ENCODE peak calls at places on chromosomes 11 and 22, in six cellular contexts. W, E, L, R, K and I are unnamed samples. For H3K4me1, the result is how much of the 10 kb centered on the place peaks cover.

GRCh38 chr11:112025682-112026081 is 474 bp downstream of the DLAT start:
- DNase-seq in R (peak), E (peak), L (no peak), K (peak), W (no peak), I (no peak)

GRCh38 chr11:132058211-132058772 is 687.9 kb downstream of the NTM start:
- DNase-seq in E (no peak), L (no peak), W (no peak), R (no peak), K (no peak), I (peak)

GRCh38 chr11:122727101-122727929 is 71.8 kb downstream of the UBASH3B start:
- DNase-seq in E (no peak), L (no peak), R (no peak), K (peak), W (no peak), I (no peak)

GRCh38 chr11:82889133-82890001 is 10.9 kb downstream of the PRCP start:
- DNase-seq in K (no peak), R (no peak), E (no peak), L (no peak), W (no peak), I (no peak)

GRCh38 chr11:2440646-2441045 is 3.7 kb downstream of the TRPM5 start:
- DNase-seq in R (no peak), K (peak), E (no peak), L (no peak), W (peak), I (peak)

GRCh38 chr22:48842583-48842945 is 985.1 kb downstream of the BRD1 start:
- DNase-seq in E (no peak), R (no peak), K (no peak), W (no peak), L (no peak), I (peak)

GRCh38 chr11:108117746-108118371 is 3.5 kb upstream of the ACAT1 start:
- DNase-seq in R (peak), W (no peak), E (peak), K (peak), L (no peak), I (no peak)

GRCh38 chr22:48356731-48357130 is 1470.9 kb downstream of the BRD1 start:
- DNase-seq in W (no peak), L (no peak), R (no peak), K (peak), E (no peak), I (peak)

GRCh38 chr11:78806214-78807004 is 231.7 kb upstream of the NARS2 start:
- DNase-seq in K (no peak), R (no peak), W (no peak), L (no peak), E (no peak), I (peak)

GRCh38 chr11:96217206-96217605 is 125.8 kb downstream of the MAML2 start:
- DNase-seq in E (no peak), R (no peak), W (no peak), L (no peak), K (no peak), I (no peak)

GRCh38 chr11:123216249-123216648 is 21.2 kb upstream of the CLMP start:
- DNase-seq in E (no peak), W (peak), K (no peak), R (no peak), L (no peak), I (no peak)

GRCh38 chr22:18133452-18133851 is 16.5 kb upstream of the USP18 start:
- DNase-seq in E (no peak), K (peak), W (no peak), R (no peak), L (no peak), I (no peak)

DNA sequence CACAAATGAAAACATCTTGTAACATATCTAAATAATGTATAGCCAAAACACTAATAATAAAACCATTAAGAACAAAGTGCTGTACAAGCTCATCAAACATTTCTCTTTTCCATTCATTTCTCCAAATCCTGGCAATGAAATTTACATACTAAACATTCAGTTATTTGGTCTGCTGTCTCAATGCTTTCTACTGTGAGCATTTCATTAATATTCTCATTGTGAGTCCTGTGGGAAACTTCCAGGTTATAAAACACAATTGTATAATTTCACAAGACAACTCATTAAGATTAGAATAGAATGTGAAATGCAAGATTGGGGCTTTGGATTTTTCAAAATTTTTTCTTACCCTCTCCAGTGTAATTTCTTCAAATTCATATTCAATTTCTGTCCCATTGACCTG is 876.9 kb upstream of the CCDC90B start:
- DNase-seq in L (no peak), E (no peak), K (no peak), R (no peak), W (no peak), I (no peak)
- H3K27ac ChIP-seq in L (no peak), E (no peak), K (no peak), R (no peak), W (no peak), I (no peak)

DNA sequence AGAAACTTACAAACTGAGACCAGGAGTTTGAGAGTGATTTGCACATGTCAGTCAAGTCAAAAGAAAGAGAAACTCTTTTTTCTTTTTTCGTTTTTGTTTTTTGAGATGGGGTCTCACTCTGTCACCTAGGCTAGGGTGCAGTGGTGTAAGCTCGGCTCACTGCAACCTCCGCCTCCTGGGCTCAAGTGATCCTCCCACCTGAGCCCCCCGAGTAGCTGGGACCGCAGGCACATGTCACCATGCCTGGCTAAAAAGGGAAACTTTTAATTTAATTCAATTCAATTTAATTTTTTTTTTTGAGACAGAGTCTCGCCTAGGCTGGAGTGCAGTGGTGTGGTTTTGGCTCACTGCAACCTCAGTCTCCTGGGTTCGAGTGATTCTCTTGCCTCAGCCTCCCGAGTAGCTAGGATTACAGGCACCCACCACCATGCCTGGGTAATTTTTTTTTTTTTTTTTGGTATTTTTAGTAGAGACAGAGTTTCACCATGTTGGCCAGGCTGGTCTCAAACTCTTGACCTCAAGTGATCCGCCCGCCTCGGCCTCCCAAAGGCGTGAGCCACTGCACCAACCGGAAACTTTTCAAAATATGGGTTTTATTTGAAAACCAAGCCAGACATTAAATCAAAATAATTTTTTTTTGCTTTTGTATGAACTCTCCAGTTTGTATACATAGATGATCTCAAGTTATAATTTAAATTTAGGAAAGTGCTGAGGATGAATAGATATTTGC is 9.9 kb downstream of the UCP3 start:
- DNase-seq in W (no peak), E (no peak), R (no peak), L (no peak), K (no peak), I (peak)
- H3K4me1 ChIP-seq in W (under half), E (under half), R (under half), L (under half), K (under half), I (under half)

DNA sequence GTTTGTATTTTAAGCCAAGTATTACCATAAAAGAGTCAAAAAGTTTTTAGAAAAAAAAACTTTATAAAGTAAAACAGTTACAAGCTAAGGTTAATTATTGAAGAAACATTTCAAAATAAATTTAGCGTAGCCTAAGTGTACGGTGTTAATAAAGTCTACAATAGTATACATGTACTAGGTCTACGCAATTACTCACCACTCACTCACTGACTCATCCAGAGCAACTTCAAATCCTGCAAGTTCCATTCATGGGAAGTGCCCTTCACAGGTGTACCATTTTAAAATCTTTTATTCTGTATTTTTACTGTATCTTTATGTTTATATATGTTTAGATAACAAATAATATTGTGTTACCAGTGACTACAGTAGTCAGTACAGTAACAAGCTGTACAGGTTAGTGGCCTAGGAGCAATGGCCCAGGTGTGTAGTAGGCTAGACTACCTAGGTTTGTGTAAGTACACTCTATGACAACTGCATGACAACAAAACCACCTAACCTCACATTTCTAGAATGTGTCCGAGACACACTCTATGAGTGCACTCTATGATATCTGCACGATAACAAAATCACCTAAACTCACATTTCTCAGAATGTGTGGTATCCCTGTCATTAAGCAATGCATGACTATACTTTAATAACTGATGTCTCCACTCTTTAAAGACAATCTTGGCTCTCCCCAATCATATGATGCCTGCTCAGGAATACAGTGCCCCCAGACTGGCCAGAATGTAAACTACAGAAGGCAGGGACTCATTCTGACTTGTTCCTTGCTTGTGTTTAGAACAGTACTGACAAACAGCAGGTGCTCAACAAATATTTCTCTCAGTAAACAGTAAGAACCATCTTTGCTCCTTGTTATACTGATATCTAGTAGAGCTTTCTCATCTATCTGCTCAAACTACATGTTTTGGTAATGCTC is 21.2 kb downstream of the KMT5B start:
- DNase-seq in E (no peak), L (no peak), W (no peak), R (no peak), K (peak), I (no peak)
- H3K27ac ChIP-seq in E (peak), L (no peak), W (no peak), R (no peak), K (no peak), I (no peak)

DNA sequence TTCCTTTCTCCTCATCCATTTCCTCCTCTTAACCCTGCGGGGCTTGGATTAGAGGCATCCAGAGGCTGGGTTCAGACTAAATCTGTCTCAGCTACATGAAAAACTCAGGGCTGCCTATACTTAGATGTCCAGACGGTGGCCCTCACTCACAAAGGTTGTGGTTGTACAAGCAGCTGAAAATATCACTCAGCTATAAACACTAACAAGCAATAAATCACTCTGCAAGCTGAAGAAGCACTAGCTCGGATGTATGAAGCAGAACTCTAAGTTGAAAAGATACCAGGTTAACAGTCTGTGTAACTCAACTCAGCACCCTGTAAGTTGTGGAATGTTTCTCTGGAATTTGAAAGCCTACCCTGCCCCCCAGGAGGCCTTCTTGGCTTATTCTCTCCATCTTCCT is 82.9 kb downstream of the EXT2 start:
- DNase-seq in R (no peak), W (no peak), L (no peak), E (peak), K (no peak), I (no peak)
- H3K4me1 ChIP-seq in R (under half), W (under half), L (under half), E (under half), K (under half), I (under half)

GRCh38 chr11:704189-704798 is 1.7 kb upstream of the EPS8L2 start:
- DNase-seq in L (no peak), R (no peak), W (no peak), K (peak), E (no peak), I (no peak)

GRCh38 chr11:706957-707816 is 1.2 kb downstream of the EPS8L2 start:
- DNase-seq in E (no peak), W (peak), K (peak), L (no peak), R (peak), I (peak)

GRCh38 chr11:704799-705645 is 1.0 kb upstream of the EPS8L2 start:
- DNase-seq in E (no peak), W (peak), R (peak), L (no peak), K (peak), I (no peak)

GRCh38 chr11:706439-706956 is 467 bp downstream of the EPS8L2 start:
- DNase-seq in L (no peak), E (no peak), W (peak), R (no peak), K (peak), I (peak)

GRCh38 chr11:705646-706438 is at the start of gene EPS8L2:
- DNase-seq in R (no peak), L (no peak), E (no peak), K (peak), W (peak), I (peak)
- H3K27ac ChIP-seq in R (peak), L (no peak), E (no peak), K (no peak), W (peak), I (peak)

DNA sequence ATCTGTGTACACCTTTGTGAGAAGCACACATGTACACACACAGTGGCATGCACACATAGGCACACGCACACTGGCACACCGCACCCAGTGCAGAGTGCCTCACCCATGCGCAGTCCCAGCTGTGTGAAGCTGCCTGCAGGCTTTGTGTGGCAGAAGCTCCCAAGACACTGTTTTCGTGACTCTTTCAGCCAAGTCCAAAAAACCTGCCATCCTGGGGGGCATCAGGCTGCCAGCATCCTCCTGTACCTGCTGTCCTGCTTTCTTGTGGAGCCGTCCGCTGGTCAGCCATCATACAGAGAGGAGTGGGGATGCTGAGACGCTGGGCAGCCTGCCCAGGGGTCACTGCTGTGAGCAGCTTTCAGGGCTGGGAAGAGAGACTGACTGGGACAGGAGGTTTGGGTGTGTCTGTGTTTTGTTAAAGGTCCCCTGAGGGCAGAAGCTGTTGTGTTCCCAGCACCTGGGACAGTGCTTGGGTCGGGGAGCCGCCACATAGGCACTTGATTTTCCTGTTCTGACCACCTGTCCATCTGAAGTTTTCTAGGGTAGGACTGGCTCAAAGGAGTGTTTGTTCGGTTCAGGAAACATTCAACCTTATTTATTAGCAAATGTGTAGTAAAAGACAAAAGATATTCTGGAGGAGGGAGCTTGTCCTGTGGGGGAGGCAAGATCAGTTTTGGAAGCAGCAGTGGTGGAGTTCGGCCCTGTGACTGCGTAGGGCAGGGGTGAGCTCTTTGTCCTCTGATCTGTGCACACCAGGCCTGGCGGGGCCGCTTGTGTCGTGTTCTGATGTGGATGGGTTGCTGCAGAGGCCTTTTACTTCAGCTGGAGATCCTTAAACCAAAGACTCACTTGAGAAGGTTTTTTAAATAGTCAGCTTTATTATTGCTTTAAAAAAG is 29.7 kb downstream of the AP2A2 start:
- DNase-seq in L (no peak), W (peak), R (no peak), K (peak), E (no peak), I (no peak)
- H3K4me1 ChIP-seq in L (under half), W (under half), R (half or more), K (under half), E (under half), I (under half)

GRCh38 chr11:85854212-85854556 is 999 bp upstream of the CCDC83 start:
- DNase-seq in L (no peak), E (no peak), R (no peak), K (peak), W (no peak), I (no peak)
- H3K27ac ChIP-seq in L (peak), E (no peak), R (peak), K (peak), W (peak), I (no peak)